ENCODE peak calls at places on chromosomes 11 and 22, in six cellular contexts. B is GM12878, D is uterus, Q is AG04450, R is hepatocyte, V is fibroblast of mammary gland. E is an unnamed sample.

GRCh38 chr11:36404831-36405230 is 105.2 kb downstream of the TRAF6 start:
- DNase-seq in B (no peak), D (no peak), Q (no peak), R (no peak), V (no peak), E (no peak)

GRCh38 chr11:32039149-32039548 is 51.7 kb upstream of the RCN1 start:
- DNase-seq in B (no peak), D (no peak), Q (no peak), R (no peak), V (no peak), E (no peak)

GRCh38 chr11:12113294-12113693 is 2.9 kb downstream of the MICAL2 start:
- DNase-seq in B (no peak), D (no peak), Q (no peak), R (no peak), V (no peak), E (no peak)

GRCh38 chr22:18065256-18065655 is 12.5 kb upstream of the PEX26 start:
- DNase-seq in B (no peak), D (no peak), Q (no peak), R (no peak), V (no peak), E (no peak)

GRCh38 chr22:38305481-38306448 is 11.5 kb downstream of the CSNK1E start:
- DNase-seq in B (peak), D (no peak), Q (no peak), R (peak), V (peak), E (no peak)

GRCh38 chr11:127117231-127117671 is 116.7 kb upstream of the KIRREL3 start:
- DNase-seq in B (no peak), D (no peak), Q (no peak), R (no peak), V (no peak), E (no peak)

GRCh38 chr11:62324738-62325556 is 12.3 kb upstream of the ASRGL1 start:
- DNase-seq in B (no peak), D (no peak), Q (no peak), R (peak), V (peak), E (peak)

GRCh38 chr22:46655861-46656608 is 35.8 kb downstream of the GRAMD4 start:
- DNase-seq in B (no peak), D (no peak), Q (no peak), R (no peak), V (no peak), E (no peak)

GRCh38 chr22:46220921-46221320 is 29.2 kb downstream of the CDPF1 start:
- DNase-seq in B (peak), D (no peak), Q (no peak), R (no peak), V (peak), E (no peak)

GRCh38 chr11:118212131-118212725 is 12.6 kb downstream of the JAML start:
- DNase-seq in B (no peak), D (no peak), Q (no peak), R (peak), V (no peak), E (no peak)

DNA sequence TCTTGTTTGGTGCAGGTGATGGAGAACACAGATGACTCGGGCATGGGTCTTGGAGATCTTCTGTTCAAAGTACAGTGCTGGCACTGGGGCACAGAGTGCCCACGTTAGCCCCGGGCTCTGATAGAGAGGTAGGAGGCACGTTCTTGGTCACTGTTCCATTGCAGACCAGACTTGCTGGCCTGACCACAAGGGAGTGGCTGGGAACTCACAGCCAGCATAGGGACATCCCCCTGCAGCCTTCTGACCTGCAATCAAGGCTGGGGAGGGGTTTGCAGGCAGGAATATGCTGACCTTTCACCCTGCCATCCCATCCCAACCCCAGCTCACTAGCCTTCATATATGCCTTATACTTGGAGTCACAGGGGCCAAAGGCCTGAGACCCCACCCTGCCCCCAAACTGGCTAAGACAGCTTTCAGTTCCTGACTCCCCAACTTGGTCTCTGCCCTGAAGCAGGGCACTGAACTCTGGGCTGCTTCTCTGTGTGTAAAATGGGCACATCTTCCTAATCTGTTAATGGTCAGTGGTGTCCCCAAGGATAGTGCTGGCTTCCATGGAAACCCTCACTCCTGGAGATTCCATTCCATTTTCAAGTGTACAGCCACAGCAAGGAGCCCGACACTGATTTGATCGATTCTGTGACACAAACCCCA is 4.6 kb downstream of the MRPL49 start:
- DNase-seq in B (no peak), D (no peak), Q (no peak), R (no peak), V (no peak), E (no peak)
- TF ChIP-seq CTCF in B (no peak), D (no peak), Q (no peak), R (no peak), V (no peak), E (no peak)

GRCh38 chr11:69011624-69012091 is 1.4 kb downstream of the MRGPRF start:
- DNase-seq in B (no peak), D (no peak), Q (no peak), R (no peak), V (no peak), E (no peak)
- H3K4me3 ChIP-seq in B (no peak), D (peak), Q (peak), R (no peak), V (peak), E (peak)

GRCh38 chr22:44623771-44624510 is 78.1 kb upstream of the PRR5 start:
- DNase-seq in B (no peak), D (no peak), Q (no peak), R (peak), V (no peak), E (peak)
- TF ChIP-seq CTCF in B (no peak), D (no peak), Q (peak), R (peak), V (no peak), E (peak)

GRCh38 chr22:20920881-20921203 is 3.6 kb downstream of the CRKL start:
- DNase-seq in B (no peak), D (no peak), Q (no peak), R (no peak), V (no peak), E (no peak)
- H3K4me3 ChIP-seq in B (peak), D (peak), Q (peak), R (no peak), V (peak), E (peak)

GRCh38 chr22:25070870-25071465 is 118.5 kb downstream of the KIAA1671 start:
- DNase-seq in B (no peak), D (no peak), Q (no peak), R (no peak), V (no peak), E (no peak)
- TF ChIP-seq CTCF in B (no peak), D (no peak), Q (no peak), R (no peak), V (no peak), E (no peak)

GRCh38 chr11:88508558-88508807 is 170.9 kb upstream of the CTSC start:
- DNase-seq in B (no peak), D (no peak), Q (no peak), R (peak), V (no peak), E (no peak)

GRCh38 chr11:88507771-88508557 is 170.4 kb upstream of the CTSC start:
- DNase-seq in B (no peak), D (no peak), Q (no peak), R (no peak), V (no peak), E (no peak)

GRCh38 chr11:88508808-88509581 is 171.5 kb upstream of the CTSC start:
- DNase-seq in B (no peak), D (no peak), Q (no peak), R (peak), V (peak), E (peak)
- H3K4me3 ChIP-seq in B (peak), D (peak), Q (no peak), R (peak), V (peak), E (peak)

E was measured in AG10803.